ENCODE peak calls at places on chromosomes 5 and 9, in four cellular contexts. B is prostate gland, R is aorta, L is colonic mucosa. W is an unnamed sample. For H3K4me1, the result is how much of the 10 kb centered on the place peaks cover.

GRCh38 chr5:175623086-175623485 is 34.8 kb upstream of the HRH2 start:
- DNase-seq in R (no peak), L (no peak), B (no peak), W (no peak)

GRCh38 chr5:126334755-126335154 is 88.5 kb upstream of the GRAMD2B start:
- DNase-seq in L (no peak), R (no peak), B (no peak), W (no peak)

GRCh38 chr5:138280915-138281314 is 6.5 kb upstream of the GFRA3 start:
- DNase-seq in B (no peak), R (no peak), L (no peak), W (no peak)

GRCh38 chr5:68464424-68464823 is 248.9 kb downstream of the PIK3R1 start:
- DNase-seq in R (no peak), L (no peak), B (no peak), W (no peak)

GRCh38 chr5:178469011-178469974 is 120.9 kb downstream of the COL23A1 start:
- DNase-seq in R (no peak), L (no peak), B (no peak), W (no peak)

GRCh38 chr5:108505608-108506007 is 123.7 kb upstream of the FBXL17 start:
- DNase-seq in L (no peak), R (no peak), B (no peak), W (no peak)

GRCh38 chr9:95018099-95018927 is 291.8 kb downstream of the AOPEP start:
- DNase-seq in L (no peak), B (peak), R (no peak), W (no peak)

GRCh38 chr5:38267372-38267771 is 9.0 kb downstream of the EGFLAM start:
- DNase-seq in R (no peak), B (no peak), L (no peak), W (no peak)

GRCh38 chr9:111484564-111484878 is 338 bp upstream of the ECPAS start:
- DNase-seq in B (no peak), R (no peak), L (no peak), W (no peak)

GRCh38 chr5:102080288-102080687 is 215.8 kb downstream of the SLCO4C1 start:
- DNase-seq in R (no peak), B (no peak), L (no peak), W (no peak)

GRCh38 chr9:125990186-125990792 is 243.1 kb downstream of the PBX3 start:
- DNase-seq in B (no peak), L (no peak), R (no peak), W (no peak)

GRCh38 chr9:80125731-80126264 is 554.0 kb downstream of the TLE4 start:
- DNase-seq in L (no peak), B (no peak), R (no peak), W (no peak)

GRCh38 chr5:154737667-154738320 is 17.4 kb upstream of the LARP1 start:
- DNase-seq in L (no peak), B (no peak), R (no peak), W (no peak)

GRCh38 chr9:98084396-98084795 is 27.9 kb downstream of the NANS start:
- DNase-seq in R (no peak), B (no peak), L (no peak), W (no peak)

GRCh38 chr5:56278267-56278826 is 45.2 kb upstream of the ANKRD55 start:
- DNase-seq in L (no peak), R (no peak), B (peak), W (no peak)

GRCh38 chr5:163580516-163580915 is 75.1 kb downstream of the MAT2B start:
- DNase-seq in B (no peak), L (peak), R (no peak), W (no peak)

GRCh38 chr9:93020785-93021670 is 37.5 kb upstream of the SUSD3 start:
- DNase-seq in L (no peak), R (no peak), B (no peak), W (peak)

GRCh38 chr5:110321117-110321516 is 405.4 kb downstream of the TMEM232 start:
- DNase-seq in R (no peak), B (no peak), L (no peak), W (no peak)

GRCh38 chr9:21558627-21559401 is 76.7 kb upstream of the IFNE start:
- DNase-seq in L (no peak), R (no peak), B (no peak), W (no peak)

GRCh38 chr9:134545213-134546211 is 96.1 kb upstream of the COL5A1 start:
- DNase-seq in L (no peak), R (no peak), B (no peak), W (no peak)

GRCh38 chr9:134547161-134548100 is 94.2 kb upstream of the COL5A1 start:
- DNase-seq in L (no peak), B (no peak), R (no peak), W (no peak)

GRCh38 chr9:134546231-134546731 is 95.3 kb upstream of the COL5A1 start:
- DNase-seq in L (no peak), B (no peak), R (no peak), W (no peak)

GRCh38 chr9:134548185-134548584 is 93.4 kb upstream of the COL5A1 start:
- DNase-seq in B (no peak), L (no peak), R (no peak), W (no peak)

DNA sequence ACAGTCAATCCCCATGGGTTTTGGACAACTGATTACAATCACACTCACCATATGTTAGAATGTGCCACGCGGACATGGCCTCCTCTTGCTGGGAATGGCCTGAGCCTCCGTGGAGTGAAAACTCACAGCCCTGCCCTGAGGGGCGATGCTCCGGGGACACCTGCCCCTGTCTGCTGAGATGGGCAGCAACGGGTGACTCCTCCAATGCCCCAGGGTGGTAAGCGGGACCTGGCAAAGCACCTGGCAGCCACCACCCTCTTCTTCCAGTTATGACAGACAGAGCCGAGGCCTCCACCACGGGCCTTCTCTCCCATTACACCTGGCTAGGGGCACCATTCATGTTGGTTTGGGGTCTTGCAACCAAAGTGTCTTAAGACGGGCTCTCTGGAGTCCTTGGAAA is 94.9 kb upstream of the COL5A1 start:
- DNase-seq in B (no peak), L (no peak), R (no peak), W (no peak)
- H3K27ac ChIP-seq in B (no peak), L (no peak), R (no peak), W (no peak)

DNA sequence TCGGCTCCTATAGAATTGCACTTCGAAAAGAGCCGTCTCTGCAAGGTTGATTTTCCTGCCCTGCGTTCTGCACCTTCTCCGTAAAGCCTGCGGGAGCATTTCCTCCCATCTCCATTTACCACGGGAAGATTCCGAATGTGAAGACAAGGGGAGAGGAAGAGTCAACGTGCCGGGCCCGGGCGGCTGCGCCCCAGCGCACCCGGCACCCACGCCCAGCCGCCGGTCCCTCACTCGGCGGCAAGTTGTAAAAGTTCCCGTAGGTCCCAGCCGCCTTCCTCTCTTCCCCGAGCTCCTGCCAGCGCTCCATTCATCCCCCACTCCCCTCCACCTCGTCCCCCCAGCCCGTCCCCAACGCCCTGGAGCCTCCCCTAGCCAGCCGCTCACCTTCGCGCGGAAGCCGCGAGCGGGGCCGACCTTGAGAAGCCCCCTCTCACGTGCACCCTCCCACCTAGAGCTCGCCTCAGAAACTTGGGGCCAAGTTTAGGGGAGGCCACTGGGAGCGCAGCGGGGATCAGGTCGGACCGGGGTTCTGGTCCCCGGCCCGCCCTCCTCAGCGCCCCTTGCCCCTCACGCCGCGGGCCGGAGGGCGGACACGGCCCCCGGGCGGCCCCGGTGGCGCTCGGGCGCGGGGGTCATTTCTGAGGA is 387 bp downstream of the BNC2 start:
- DNase-seq in L (no peak), R (peak), B (no peak), W (no peak)
- H3K4me1 ChIP-seq in L (under half), R (under half), B (under half), W (under half)

DNA sequence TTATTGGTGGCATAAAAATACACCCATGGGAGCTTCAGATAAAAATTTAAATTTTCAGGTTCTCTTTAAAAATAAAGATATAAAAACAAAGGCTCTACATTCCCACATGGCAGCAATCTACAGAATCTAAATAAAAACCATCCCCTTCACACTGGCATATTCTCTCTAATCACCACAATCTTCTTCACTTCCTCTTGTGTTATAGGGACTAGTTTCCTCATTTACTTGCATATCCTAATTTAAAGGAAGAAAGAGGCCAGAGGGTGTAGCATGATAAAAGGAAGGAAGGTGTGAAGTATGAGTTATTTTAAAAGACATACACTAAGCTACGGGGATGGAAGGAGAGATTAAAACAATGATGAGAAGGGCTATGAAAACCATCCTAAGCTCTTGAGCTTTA is 390.5 kb downstream of the ZNF608 start:
- DNase-seq in L (no peak), B (no peak), R (no peak), W (no peak)
- H3K27ac ChIP-seq in L (no peak), B (no peak), R (no peak), W (no peak)

GRCh38 chr9:109303900-109304299 is 17.0 kb downstream of the EPB41L4B start:
- DNase-seq in B (no peak), L (no peak), R (no peak), W (no peak)

GRCh38 chr9:109307380-109308240 is 13.2 kb downstream of the EPB41L4B start:
- DNase-seq in L (peak), B (no peak), R (no peak), W (no peak)

GRCh38 chr9:109304350-109304749 is 16.5 kb downstream of the EPB41L4B start:
- DNase-seq in L (peak), R (no peak), B (no peak), W (no peak)

GRCh38 chr9:109302606-109303005 is 18.3 kb downstream of the EPB41L4B start:
- DNase-seq in L (no peak), B (no peak), R (no peak), W (no peak)

DNA sequence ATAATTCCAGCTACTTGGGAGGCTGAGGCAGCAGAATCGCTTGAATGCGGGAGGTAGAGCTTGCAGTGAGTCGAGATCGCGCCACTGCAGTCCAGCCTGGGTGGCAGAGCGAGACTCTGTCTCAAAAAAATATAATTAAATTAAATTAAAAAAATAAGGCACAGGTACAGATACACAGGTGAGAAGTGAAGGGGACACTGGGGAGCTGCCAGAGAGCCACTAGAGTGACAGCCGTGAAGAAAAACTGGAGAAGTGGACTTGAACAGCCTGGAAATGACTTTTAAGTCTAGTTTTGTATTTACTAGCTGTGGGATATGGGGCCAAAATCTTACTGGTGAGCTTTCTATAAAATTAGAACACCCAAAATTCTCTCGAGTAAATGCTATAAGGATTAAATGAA is 15.1 kb downstream of the EPB41L4B start:
- DNase-seq in L (no peak), R (no peak), B (no peak), W (no peak)
- H3K4me1 ChIP-seq in L (under half), R (under half), B (under half), W (under half)

DNA sequence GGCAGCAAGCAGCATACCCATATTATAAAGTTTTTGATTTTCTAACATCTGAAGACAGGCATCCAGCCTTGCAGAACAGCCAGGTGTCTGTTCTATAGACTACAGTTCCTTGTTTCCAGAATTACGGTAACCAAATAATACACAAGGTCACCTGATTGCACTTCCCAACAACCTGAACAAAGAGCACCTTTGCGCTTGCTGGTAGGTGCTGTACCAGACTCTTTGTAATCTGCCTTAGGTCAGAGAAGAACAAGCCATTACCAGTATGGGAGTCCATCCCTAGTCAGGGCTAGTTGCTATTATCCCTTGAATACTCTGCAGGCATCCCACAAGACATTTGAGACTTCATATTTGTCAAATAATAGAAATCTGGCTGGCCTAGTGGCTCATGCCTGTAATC is 256.2 kb downstream of the ARRDC3 start:
- DNase-seq in B (no peak), L (peak), R (no peak), W (no peak)
- H3K27ac ChIP-seq in B (peak), L (peak), R (peak), W (no peak)

GRCh38 chr5:180860887-180861822 is at the start of gene ZFP62:
- DNase-seq in L (peak), R (peak), B (peak), W (peak)
- H3K4me1 ChIP-seq in L (under half), R (under half), B (under half), W (under half)

W was measured in CD8-positive, alpha-beta memory T cell.